ENCODE peak calls at places on chromosomes 4 and X, in five cellular contexts. V is mammary epithelial cell, Q is stomach, P is cardiac fibroblast, K is pancreas. D is an unnamed sample.

GRCh38 chr4:121736735-121737351 is 28.1 kb downstream of the SMIM43 start:
- DNase-seq in K (peak; percentile 38), Q (no peak), V (peak; percentile 47), P (peak; percentile 80), D (peak; percentile 40)

GRCh38 chrX:140918398-140919043 is 83.9 kb upstream of the SPANXB1 start:
- DNase-seq in K (peak; percentile 52), P (peak; percentile 81), Q (peak; percentile 27), V (peak; percentile 49), D (peak; percentile 37)

GRCh38 chr4:176309046-176309445 is 10.7 kb upstream of the SPCS3 start:
- DNase-seq in V (no peak), Q (no peak), P (no peak), K (no peak), D (no peak)

GRCh38 chrX:107766470-107767140 is 9.0 kb downstream of the TSC22D3 start:
- DNase-seq in K (no peak), Q (no peak), P (peak; percentile 78), V (peak; percentile 42), D (no peak)

GRCh38 chr4:2249526-2249991 is 7.6 kb upstream of the HAUS3 start:
- DNase-seq in K (peak; percentile 8), V (no peak), P (no peak), Q (no peak), D (no peak)

GRCh38 chr4:98688416-98689290 is 30.2 kb upstream of the TSPAN5 start:
- DNase-seq in V (peak; percentile 18), P (peak; percentile 77), K (no peak), Q (no peak), D (no peak)

GRCh38 chrX:139203681-139204575 is 326.6 kb upstream of the F9 start:
- DNase-seq in V (peak; percentile 9), K (no peak), Q (peak; percentile 36), P (no peak), D (no peak)

GRCh38 chr4:100895572-100896197 is 377.9 kb upstream of the EMCN start:
- DNase-seq in Q (no peak), V (no peak), P (peak; percentile 7), K (no peak), D (no peak)

GRCh38 chr4:17165256-17165655 is 266.8 kb upstream of the LDB2 start:
- DNase-seq in Q (no peak), P (peak; percentile 10), V (no peak), K (no peak), D (no peak)

GRCh38 chrX:40877869-40878268 is 142.5 kb upstream of the MED14 start:
- DNase-seq in V (peak; percentile 9), Q (no peak), P (peak; percentile 54), K (no peak), D (no peak)

GRCh38 chr4:136699905-136700304 is 832.4 kb downstream of the PCDH18 start:
- DNase-seq in Q (no peak), P (no peak), V (no peak), K (no peak), D (no peak)

GRCh38 chr4:76997454-76997853 is 47.9 kb downstream of the SEPTIN11 start:
- DNase-seq in Q (no peak), V (no peak), P (no peak), K (no peak), D (no peak)

GRCh38 chrX:10794203-10794630 is 173.8 kb upstream of the MID1 start:
- DNase-seq in V (peak; percentile 74), Q (no peak), P (no peak), K (no peak), D (no peak)

GRCh38 chr4:111678908-111679307 is 466.3 kb upstream of the FAM241A start:
- DNase-seq in K (no peak), P (no peak), V (no peak), Q (no peak), D (no peak)

GRCh38 chrX:39309721-39310152 is 508.5 kb downstream of the MID1IP1 start:
- DNase-seq in P (peak; percentile 5), K (no peak), Q (no peak), V (peak; percentile 9), D (no peak)

GRCh38 chrX:17174671-17175070 is 200.3 kb upstream of the NHS start:
- DNase-seq in Q (no peak), V (no peak), P (no peak), K (no peak), D (no peak)

GRCh38 chr4:15233626-15234025 is 194.2 kb upstream of the C1QTNF7 start:
- DNase-seq in K (no peak), V (no peak), Q (no peak), P (peak; percentile 18), D (no peak)

DNA sequence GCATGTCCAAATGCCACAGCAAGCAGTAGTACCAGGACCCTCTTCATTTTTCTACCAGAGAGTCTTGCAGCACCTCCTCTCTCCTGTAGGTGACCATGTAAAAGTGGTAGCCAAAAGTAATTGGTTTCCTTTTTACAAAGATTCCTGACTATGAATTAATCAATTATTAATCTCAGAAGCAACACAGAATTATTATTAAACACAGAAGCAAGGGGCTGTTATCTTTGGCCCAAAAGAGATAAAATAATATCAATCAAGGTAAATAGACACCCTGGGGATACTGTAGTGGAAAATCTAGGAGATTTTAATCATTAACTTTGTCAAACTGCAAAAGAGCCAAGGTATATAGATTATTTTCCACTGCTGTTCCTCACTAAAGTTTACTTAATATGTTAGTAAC is at the start of gene GC:
- DNase-seq in K (no peak), Q (no peak), V (no peak), P (no peak), D (no peak)
- TF ChIP-seq CTCF in K (no peak), Q (no peak), V (no peak), P (no peak), D (no peak)

DNA sequence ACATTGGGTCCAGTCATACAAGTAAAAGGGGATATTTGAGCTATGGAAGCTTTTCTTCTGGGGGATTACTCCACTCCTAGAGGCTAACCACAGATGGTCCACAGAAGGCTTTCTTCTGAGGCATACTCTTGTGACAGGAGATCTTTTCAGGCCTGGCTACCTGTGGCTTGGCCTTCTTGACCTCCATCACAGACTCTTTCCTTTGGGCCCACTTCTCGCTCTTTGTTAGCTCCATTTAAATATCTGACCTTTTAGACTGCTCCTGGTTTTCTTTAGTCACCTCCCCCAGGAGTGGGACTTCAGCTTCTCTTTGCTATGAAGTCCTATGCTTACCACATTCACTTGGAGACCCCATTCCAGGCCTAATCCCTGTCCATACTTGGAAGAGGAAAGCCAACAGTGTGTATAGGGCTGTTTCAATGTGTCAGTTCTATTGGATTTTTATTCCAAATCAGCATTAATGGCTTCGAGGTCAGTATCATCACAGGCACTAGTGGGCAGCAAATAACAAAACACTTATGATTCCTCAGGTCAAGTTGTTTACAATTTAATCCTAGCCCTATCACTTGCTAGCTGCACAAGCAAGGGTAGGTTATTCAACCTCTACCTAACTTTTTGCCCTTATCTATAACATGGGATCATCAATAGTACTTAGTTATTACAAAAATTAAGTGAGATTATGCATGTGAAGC is 26.3 kb downstream of the GPC3 start:
- DNase-seq in V (no peak), Q (no peak), P (no peak), K (no peak), D (no peak)
- TF ChIP-seq CTCF in V (peak; percentile 46), Q (no peak), P (no peak), K (no peak), D (no peak)

GRCh38 chr4:5825642-5826041 is 67.2 kb downstream of the CRMP1 start:
- DNase-seq in V (no peak), P (no peak), Q (no peak), K (no peak), D (no peak)

GRCh38 chr4:5826437-5827107 is 66.3 kb downstream of the CRMP1 start:
- DNase-seq in K (no peak), P (no peak), V (no peak), Q (no peak), D (no peak)

GRCh38 chr4:5824635-5825034 is 68.3 kb downstream of the CRMP1 start:
- DNase-seq in K (no peak), V (peak; percentile 18), P (peak; percentile 66), Q (no peak), D (no peak)

GRCh38 chr4:5827108-5828004 is 65.5 kb downstream of the CRMP1 start:
- DNase-seq in K (no peak), Q (no peak), P (peak; percentile 74), V (no peak), D (no peak)

GRCh38 chr4:5828005-5828391 is 64.9 kb downstream of the CRMP1 start:
- DNase-seq in Q (no peak), V (no peak), K (no peak), P (no peak), D (no peak)
- TF ChIP-seq CTCF in Q (no peak), V (no peak), K (no peak), P (no peak), D (no peak)

DNA sequence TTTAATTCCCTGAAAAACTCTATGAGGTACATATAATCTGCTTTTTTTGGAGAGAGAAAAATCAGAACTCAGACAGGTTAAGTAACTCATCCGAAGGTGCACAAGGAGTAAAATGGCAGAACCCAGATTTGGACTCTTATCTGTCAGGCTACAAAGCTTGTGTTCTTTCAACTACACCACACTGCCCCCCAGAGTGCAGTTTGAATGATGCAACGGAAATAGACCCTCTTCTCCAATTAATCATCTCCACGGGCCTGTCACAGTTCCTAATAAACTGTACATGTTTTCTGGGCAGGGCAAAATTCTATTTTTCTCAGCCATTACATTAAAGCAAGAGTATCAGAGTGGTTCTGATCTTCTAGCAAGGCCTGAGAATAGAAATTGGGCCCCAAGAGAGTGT is 35.3 kb upstream of the DCX start:
- DNase-seq in P (peak; percentile 0), V (no peak), K (no peak), Q (no peak), D (no peak)
- TF ChIP-seq CTCF in P (no peak), V (peak; percentile 25), K (no peak), Q (no peak), D (no peak)

DNA sequence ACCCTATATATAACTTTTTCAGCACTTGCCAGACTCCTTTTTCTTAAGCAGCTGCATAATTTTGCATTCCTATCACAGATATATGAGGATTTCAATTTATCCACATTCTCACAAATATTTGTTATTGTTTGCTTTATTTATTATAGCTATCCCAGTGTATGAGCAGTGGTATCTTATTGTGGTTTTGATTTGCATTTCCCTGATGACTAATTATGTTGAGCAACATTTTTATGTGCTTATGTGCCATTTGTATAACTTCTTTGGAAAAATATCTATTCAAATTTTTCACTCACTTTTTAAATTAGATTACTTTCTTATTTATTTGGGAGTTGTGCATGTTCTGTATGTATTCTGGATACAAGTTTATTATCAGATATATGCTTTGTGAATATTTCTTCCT is 361.9 kb downstream of the KCTD8 start:
- DNase-seq in Q (no peak), P (peak; percentile 20), V (no peak), K (no peak), D (no peak)
- TF ChIP-seq CTCF in Q (no peak), P (no peak), V (no peak), K (no peak), D (no peak)

GRCh38 chr4:71713611-71714203 is 70.2 kb downstream of the GC start:
- DNase-seq in K (no peak), Q (no peak), V (peak; percentile 9), P (peak; percentile 75), D (no peak)

GRCh38 chr4:71711985-71712348 is 71.9 kb downstream of the GC start:
- DNase-seq in Q (no peak), K (no peak), V (no peak), P (peak; percentile 5), D (no peak)

GRCh38 chr4:71711044-71711984 is 72.6 kb downstream of the GC start:
- DNase-seq in Q (no peak), K (no peak), V (no peak), P (no peak), D (no peak)

DNA sequence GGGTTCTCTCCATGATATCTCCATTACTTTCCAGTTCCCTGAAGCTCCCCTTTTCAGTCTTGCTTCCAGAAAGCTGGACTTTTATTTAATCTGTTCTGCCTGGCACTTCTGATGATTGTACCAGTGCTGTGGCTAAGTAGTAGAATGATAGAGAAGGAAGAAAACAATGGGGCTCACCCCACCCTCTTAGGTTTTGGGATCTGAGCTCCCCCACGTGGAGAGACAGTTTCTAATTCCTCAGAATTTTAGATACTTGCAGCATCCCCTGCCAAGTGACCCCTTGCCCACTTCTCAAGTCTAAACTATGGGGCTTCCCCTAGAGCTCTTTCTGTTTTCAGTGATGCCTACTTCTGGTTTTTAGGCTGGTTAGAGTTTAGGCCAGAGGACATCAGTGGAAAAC is 73.9 kb downstream of the GC start:
- DNase-seq in K (no peak), V (no peak), P (peak; percentile 20), Q (no peak), D (no peak)
- TF ChIP-seq CTCF in K (no peak), V (peak; percentile 5), P (no peak), Q (no peak), D (no peak)

D was measured in lung.